ENCODE peak calls at places on chromosomes 2 and 18, in four cellular contexts. Q is mesenteric fat pad, F is astrocyte of the cerebellum, M is NCI-H1092. N is an unnamed sample.

GRCh38 chr2:218008060-218009040 is 5.6 kb upstream of the TNS1 start:
- DNase-seq in Q (no peak), F (no peak), M (no peak), N (no peak)

GRCh38 chr18:13630869-13631268 is 95.5 kb downstream of the FAM210A start:
- DNase-seq in Q (no peak), F (no peak), M (no peak), N (no peak)

GRCh38 chr2:161112885-161113284 is 47.3 kb upstream of the TANK start:
- DNase-seq in Q (no peak), F (no peak), M (no peak), N (no peak)

GRCh38 chr2:44655401-44655864 is 286.1 kb upstream of the SIX3 start:
- DNase-seq in Q (no peak), F (no peak), M (no peak), N (no peak)

GRCh38 chr2:42100696-42101585 is 53.1 kb downstream of the PKDCC start:
- DNase-seq in Q (no peak), F (peak), M (no peak), N (peak)

GRCh38 chr2:190879474-190880373 is 897 bp upstream of the GLS start:
- DNase-seq in Q (no peak), F (no peak), M (no peak), N (no peak)

GRCh38 chr2:50720695-50721314 is 311.1 kb downstream of the NRXN1 start:
- DNase-seq in Q (no peak), F (no peak), M (no peak), N (no peak)

GRCh38 chr2:173148520-173148919 is 72.9 kb downstream of the MAP3K20 start:
- DNase-seq in Q (no peak), F (peak), M (no peak), N (no peak)

GRCh38 chr2:1561793-1562521 is 148.7 kb downstream of the TPO start:
- DNase-seq in Q (peak), F (no peak), M (no peak), N (no peak)

N was measured in lung.